ENCODE peak calls at places on chromosome 22, in seven cellular contexts. J is keratinocyte; V is Peyer's patch; H is Calu3; F is progenitor cell of endocrine pancreas; Y is AG09319; C is CD8-positive, alpha-beta T cell. A is an unnamed sample.

GRCh38 chr22:47299879-47300697 is 537.6 kb downstream of the TBC1D22A start:
- DNase-seq in J (no peak), V (no peak), H (no peak), F (no peak), Y (no peak), C (no peak), A (no peak)

GRCh38 chr22:38115423-38116205 is 5.1 kb upstream of the BAIAP2L2 start:
- DNase-seq in J (no peak), V (no peak), H (no peak), F (no peak), Y (no peak), C (no peak), A (no peak)

GRCh38 chr22:50268655-50269113 is 1.5 kb downstream of the MAPK11 start:
- DNase-seq in J (no peak), V (no peak), H (peak), F (no peak), Y (no peak), C (no peak), A (no peak)

GRCh38 chr22:47190957-47191323 is 428.5 kb downstream of the TBC1D22A start:
- DNase-seq in J (no peak), V (no peak), H (no peak), F (no peak), Y (no peak), C (no peak), A (no peak)

GRCh38 chr22:43901976-43902643 is 10.3 kb upstream of the PNPLA5 start:
- DNase-seq in J (no peak), V (no peak), H (no peak), F (no peak), Y (no peak), C (no peak), A (no peak)

GRCh38 chr22:19741053-19741452 is 17.7 kb downstream of the GP1BB start:
- DNase-seq in J (no peak), V (no peak), H (no peak), F (no peak), Y (no peak), C (no peak), A (no peak)

GRCh38 chr22:25403752-25404471 is 160.6 kb upstream of the GRK3 start:
- DNase-seq in J (no peak), V (no peak), H (no peak), F (no peak), Y (peak), C (no peak), A (no peak)

GRCh38 chr22:34761111-34761510 is 304.8 kb upstream of the ISX start:
- DNase-seq in J (no peak), V (no peak), H (no peak), F (no peak), Y (no peak), C (no peak), A (no peak)

GRCh38 chr22:32389685-32390084 is 22.4 kb downstream of the RTCB start:
- DNase-seq in J (no peak), V (no peak), H (peak), F (no peak), Y (no peak), C (no peak), A (no peak)

GRCh38 chr22:43118953-43119458 is 8.5 kb downstream of the BIK start:
- DNase-seq in J (no peak), V (peak), H (no peak), F (no peak), Y (no peak), C (no peak), A (no peak)

GRCh38 chr22:37021710-37022482 is 2.4 kb downstream of the MPST start:
- DNase-seq in J (no peak), V (peak), H (peak), F (no peak), Y (no peak), C (peak), A (no peak)

GRCh38 chr22:43389227-43389836 is 22.5 kb upstream of the MPPED1 start:
- DNase-seq in J (no peak), V (no peak), H (no peak), F (no peak), Y (no peak), C (no peak), A (no peak)

GRCh38 chr22:49779853-49780271 is 47.8 kb downstream of the BRD1 start:
- DNase-seq in J (no peak), V (no peak), H (no peak), F (no peak), Y (no peak), C (no peak), A (no peak)

GRCh38 chr22:46710842-46711241 is 27.2 kb downstream of the CERK start:
- DNase-seq in J (no peak), V (no peak), H (no peak), F (no peak), Y (no peak), C (no peak), A (no peak)

GRCh38 chr22:44091021-44091721 is 67.1 kb downstream of the PARVB start:
- DNase-seq in J (no peak), V (no peak), H (peak), F (no peak), Y (no peak), C (no peak), A (no peak)

GRCh38 chr22:36197601-36198146 is 3.9 kb downstream of the APOL4 start:
- DNase-seq in J (no peak), V (no peak), H (no peak), F (no peak), Y (no peak), C (no peak), A (no peak)

GRCh38 chr22:35538801-35539321 is 1.8 kb upstream of the RASD2 start:
- DNase-seq in J (no peak), V (no peak), H (peak), F (peak), Y (no peak), C (peak), A (no peak)

GRCh38 chr22:19844423-19845368 is 10.0 kb downstream of the GNB1L start:
- DNase-seq in J (no peak), V (peak), H (no peak), F (no peak), Y (peak), C (no peak), A (no peak)

GRCh38 chr22:37180531-37181231 is 7.4 kb downstream of the C1QTNF6 start:
- DNase-seq in J (no peak), V (no peak), H (no peak), F (no peak), Y (no peak), C (no peak), A (no peak)

DNA sequence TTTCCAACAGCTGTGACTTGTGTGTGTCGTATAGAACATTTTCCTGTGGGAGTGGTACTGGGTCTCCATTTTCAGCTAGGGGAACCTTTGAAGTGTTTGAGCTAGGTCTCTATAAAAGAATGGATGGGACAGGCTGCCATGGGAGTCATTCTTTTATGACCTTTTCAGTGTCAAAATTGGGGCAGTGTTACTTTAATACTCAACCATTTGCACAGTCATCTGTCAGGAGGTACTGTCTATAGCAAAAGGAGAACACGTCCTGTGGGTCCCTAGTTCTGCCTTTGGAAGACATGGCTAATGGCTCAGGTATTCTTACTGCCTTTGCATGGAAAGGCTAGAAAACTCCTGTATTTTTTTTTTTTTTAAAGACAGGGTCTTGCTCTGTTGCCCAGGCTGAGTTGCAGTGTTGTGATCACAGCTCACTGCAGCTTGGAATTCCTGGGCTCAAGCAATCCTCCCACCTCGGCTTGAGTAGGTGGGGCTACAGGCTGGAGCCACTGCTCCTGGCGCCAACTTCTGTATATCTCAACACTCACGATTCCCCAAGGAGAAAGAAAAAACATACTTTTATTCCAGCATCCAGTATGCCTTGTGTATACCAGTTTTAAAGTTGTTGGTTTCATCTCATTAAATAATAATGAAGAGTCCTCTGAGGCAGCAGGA is 2.1 kb upstream of the ATF4 start:
- DNase-seq in J (no peak), V (no peak), H (no peak), F (no peak), Y (no peak), C (no peak), A (no peak)
- TF ChIP-seq CTCF in J (no peak), V (no peak), H (no peak), F (no peak), Y (no peak), C (no peak), A (no peak)

DNA sequence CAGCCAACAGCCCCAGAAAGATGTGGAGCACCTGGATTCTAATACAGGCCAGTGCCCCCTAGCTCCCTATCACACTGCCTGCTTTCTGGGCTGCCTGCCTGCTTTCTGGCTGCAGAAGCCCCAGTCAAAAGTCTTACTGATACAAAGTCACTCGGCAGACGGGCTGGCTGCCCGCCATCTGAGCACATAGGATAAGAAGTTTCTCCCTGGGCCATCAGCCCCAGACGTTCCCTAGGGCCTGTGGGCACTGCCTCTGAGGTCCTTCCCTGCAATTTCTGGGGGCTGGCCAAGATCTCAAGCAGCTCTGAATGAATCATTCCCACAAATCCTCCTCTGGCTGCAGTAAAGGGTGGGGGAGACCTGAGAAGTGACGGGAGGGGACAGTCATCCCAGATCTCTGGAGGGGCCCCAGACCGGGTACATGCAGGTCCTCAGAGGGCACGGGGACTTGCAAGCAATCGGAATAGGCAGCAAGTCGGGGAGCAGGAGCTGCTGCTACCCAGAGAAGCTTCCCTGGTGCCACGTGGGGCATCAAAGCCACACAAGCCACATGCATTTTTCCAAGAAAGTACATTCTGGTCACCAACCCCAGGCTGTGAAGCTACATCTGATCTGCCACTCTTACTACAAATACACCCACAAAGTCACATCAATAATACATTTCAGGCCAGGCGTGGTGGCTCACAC is 4.7 kb downstream of the TPST2 start:
- DNase-seq in J (peak), V (no peak), H (no peak), F (no peak), Y (peak), C (no peak), A (no peak)
- TF ChIP-seq CTCF in J (no peak), V (no peak), H (no peak), F (no peak), Y (peak), C (no peak), A (no peak)

DNA sequence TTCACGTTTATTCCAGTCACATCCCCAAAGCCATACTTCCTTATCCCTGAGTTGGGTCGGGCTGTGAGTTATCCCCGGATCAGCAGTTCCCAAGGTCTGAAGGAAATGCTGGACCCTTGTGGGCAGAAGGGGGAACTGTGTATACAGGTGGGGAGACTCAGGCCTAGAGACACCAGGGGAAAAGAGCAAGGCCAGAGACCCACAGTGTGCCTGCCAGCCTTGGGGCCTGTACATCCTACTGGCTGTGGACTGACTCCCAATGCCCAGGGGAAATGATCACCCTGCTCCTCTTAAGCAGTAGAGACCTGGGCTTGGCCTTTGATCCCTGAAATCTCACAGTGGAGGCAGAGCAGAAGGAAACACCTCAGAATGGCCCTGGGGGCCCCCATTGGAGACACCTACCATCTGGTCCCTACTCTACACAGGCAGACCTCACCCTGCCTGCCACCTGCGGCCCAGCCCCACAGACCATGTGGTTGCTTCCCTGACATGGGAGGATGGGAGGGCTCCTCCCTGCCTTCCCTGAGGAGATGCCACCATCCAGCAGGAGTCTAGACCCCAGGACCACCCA is 1.3 kb downstream of the SELENOM start:
- DNase-seq in J (no peak), V (no peak), H (no peak), F (no peak), Y (no peak), C (no peak), A (no peak)
- TF ChIP-seq CTCF in J (peak), V (no peak), H (no peak), F (no peak), Y (peak), C (no peak), A (no peak)

DNA sequence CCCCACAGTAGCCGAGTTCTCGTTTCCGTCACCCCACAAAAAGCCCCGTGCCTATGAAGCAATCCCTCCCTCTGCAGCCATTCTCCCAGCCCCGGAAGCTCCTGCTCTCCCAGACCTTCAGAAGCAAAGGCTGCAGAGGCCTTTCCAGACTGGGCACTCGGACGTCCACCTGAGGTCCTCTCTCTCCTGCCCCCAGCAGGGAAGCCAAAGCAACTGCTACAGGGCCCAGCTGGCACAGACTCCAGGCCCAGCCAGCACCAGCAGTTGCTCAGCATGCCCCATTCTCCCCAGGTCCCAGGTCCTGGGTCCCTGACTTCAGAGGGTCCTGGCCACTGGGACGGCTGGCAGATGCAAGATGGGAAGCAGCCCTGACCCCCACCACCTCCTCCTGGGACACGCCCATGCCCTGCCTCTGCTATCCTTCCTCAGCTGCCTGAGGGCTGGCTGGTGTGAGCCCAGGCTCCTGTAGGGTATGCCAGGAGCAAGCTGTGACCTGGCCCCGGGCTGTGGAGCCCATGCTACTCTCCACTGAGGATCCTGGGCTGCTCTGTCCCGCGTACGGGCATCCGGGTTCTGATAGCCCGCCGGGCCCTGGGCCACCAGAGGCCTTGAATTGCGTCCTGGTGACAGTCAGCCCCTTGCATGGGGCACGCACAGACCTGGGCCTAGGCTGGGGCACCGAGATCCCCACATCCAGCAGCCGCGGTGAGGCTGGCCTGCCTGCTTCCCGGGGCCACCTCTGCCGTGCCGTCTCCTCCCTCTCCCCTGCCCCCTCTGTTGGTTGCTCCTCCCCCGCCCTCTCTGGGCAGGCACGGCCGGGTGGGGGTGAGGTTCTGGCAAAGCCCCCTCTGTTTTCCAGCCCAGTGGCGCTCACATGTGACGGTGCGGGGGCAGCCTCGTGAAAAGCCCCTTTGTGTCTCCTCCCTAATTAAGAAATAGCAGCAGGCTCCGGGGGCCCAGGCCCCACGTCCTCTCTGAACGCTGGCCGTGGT is 1310.3 kb downstream of the BRD1 start:
- DNase-seq in J (no peak), V (no peak), H (no peak), F (no peak), Y (no peak), C (no peak), A (no peak)
- TF ChIP-seq CTCF in J (no peak), V (no peak), H (no peak), F (peak), Y (no peak), C (no peak), A (no peak)

DNA sequence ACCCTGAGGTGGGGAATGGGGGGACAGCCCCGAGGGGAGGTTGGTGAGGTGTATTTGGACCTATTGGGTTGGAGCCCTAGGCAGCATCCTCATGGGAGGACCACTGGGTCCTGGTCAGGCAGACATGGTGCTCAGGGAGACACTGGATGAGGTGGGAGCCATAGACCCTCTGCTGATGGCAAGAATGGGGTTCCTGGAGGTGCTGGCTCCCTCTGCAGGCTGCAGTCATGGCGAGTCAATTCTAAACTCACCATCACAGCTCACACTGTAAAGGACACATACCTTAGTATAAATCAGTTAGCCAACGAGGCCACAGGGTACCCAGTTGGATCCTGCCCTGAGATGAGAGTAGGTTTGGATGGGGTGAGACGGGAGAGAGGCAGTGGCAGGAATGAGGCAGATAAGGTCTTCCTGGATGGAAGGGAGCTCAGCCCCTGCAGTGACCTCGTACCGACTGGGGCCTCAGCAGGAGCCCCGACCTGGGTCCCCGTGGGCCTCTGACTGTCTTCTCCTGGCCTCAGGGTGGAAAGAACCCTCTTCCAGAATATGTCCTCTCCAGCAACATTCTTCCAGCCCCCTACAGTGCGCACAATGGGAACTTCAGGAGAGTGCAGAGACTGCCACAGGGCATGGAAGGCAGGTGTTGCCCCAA is 1.7 kb upstream of the GAB4 start:
- DNase-seq in J (no peak), V (no peak), H (no peak), F (no peak), Y (no peak), C (no peak), A (no peak)
- TF ChIP-seq CTCF in J (no peak), V (no peak), H (no peak), F (no peak), Y (no peak), C (no peak), A (no peak)

DNA sequence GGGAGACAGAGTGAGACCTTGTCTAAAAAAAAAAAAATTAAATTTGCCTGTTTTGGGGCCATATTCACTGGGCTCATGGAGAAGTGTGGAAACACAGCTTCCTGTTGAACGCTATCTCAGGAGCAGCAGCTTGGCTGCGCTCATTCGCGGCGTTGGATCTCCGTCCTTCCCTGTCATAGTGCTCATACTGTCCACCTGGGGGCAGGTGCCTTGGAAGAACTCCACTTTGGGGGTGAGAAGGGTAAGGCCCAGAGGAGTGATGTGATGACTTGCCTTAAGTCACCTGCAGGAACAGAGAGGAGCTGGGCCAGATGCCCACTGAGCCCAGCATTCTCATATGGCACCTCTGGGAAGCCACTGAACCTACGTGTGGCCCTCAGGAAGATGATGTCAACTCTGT is 82.8 kb downstream of the CABIN1 start:
- DNase-seq in J (no peak), V (no peak), H (no peak), F (no peak), Y (no peak), C (no peak), A (no peak)
- TF ChIP-seq CTCF in J (no peak), V (no peak), H (peak), F (no peak), Y (no peak), C (no peak), A (no peak)

GRCh38 chr22:21099578-21099977 is 53.8 kb downstream of the LRRC74B start:
- DNase-seq in J (no peak), V (no peak), H (no peak), F (no peak), Y (no peak), C (no peak), A (no peak)

GRCh38 chr22:21100149-21101032 is 54.6 kb downstream of the LRRC74B start:
- DNase-seq in J (no peak), V (no peak), H (no peak), F (no peak), Y (no peak), C (no peak), A (no peak)

GRCh38 chr22:21095773-21096107 is 50.0 kb downstream of the LRRC74B start:
- DNase-seq in J (no peak), V (no peak), H (no peak), F (no peak), Y (no peak), C (no peak), A (no peak)

GRCh38 chr22:21094911-21095772 is 49.4 kb downstream of the LRRC74B start:
- DNase-seq in J (no peak), V (no peak), H (no peak), F (no peak), Y (no peak), C (no peak), A (no peak)

DNA sequence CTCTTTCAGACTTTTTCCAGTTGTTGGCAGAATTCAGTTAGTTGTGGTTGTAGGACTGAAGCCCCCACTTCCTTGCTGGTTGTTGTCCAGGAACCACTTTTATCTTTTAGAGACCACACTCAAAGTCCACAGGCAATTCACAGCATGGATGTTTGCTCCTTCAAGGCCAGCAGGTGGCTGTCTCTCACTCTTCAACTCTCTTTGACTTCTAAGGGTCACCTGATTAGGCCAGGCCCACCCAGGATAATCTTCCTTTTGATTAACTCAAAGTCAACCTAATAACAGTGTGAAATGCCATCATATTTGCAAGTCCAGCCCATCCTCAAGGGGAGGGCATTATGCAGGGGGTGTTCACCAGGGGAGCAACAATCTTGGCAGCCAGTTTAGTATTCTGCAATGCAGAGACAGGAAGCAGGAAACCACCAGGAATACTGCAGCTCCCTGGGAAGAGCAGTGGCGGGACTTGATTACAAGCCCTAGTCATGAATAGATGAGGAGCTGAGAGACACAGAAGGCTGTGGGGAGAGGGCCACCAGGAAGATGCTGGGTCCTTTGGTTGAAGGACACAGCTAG is 52.4 kb downstream of the LRRC74B start:
- DNase-seq in J (no peak), V (no peak), H (no peak), F (no peak), Y (no peak), C (no peak), A (no peak)
- TF ChIP-seq CTCF in J (no peak), V (no peak), H (peak), F (no peak), Y (no peak), C (no peak), A (no peak)